ENCODE peak calls at places on chromosomes 16 and 17, in five cellular contexts. D, E, Q, Z and X are unnamed samples.
A peak's percentile ranks its signal among the peaks of the same experiment; 100 is the strongest.

GRCh38 chr17:27323538-27324212 is 29.8 kb downstream of the WSB1 start:
- DNase-seq in D (no peak), Z (no peak), E (no peak), Q (peak; percentile 75), X (no peak)

GRCh38 chr17:50774225-50774803 is 7.0 kb upstream of the ANKRD40CL start:
- DNase-seq in Q (no peak), D (no peak), E (peak; percentile 9), Z (no peak), X (no peak)

GRCh38 chr16:49348408-49349176 is 25.0 kb upstream of the C16orf78 start:
- DNase-seq in D (no peak), E (no peak), Z (no peak), Q (peak; percentile 5), X (no peak)

GRCh38 chr16:12111223-12111622 is 134.7 kb downstream of the SNX29 start:
- DNase-seq in Z (no peak), Q (no peak), E (no peak), D (no peak), X (no peak)

GRCh38 chr17:9473716-9474115 is 101.9 kb downstream of the STX8 start:
- DNase-seq in D (no peak), Z (no peak), E (no peak), Q (peak; percentile 32), X (no peak)

GRCh38 chr16:69150146-69150865 is 17.9 kb downstream of the UTP4 start:
- DNase-seq in E (peak; percentile 95), D (peak; percentile 70), Z (peak; percentile 69), Q (peak; percentile 74), X (peak; percentile 56)

GRCh38 chr16:57536306-57537193 is at the start of gene CCDC102A:
- DNase-seq in D (peak; percentile 75), Q (no peak), Z (peak; percentile 52), E (no peak), X (peak; percentile 50)

GRCh38 chr16:23174622-23175021 is 7.9 kb upstream of the SCNN1G start:
- DNase-seq in Z (no peak), D (no peak), Q (peak; percentile 20), E (no peak), X (no peak)

GRCh38 chr16:47258874-47259461 is 115.2 kb upstream of the NETO2 start:
- DNase-seq in E (no peak), D (peak; percentile 12), Q (peak; percentile 35), Z (peak; percentile 54), X (no peak)

GRCh38 chr16:86834451-86835035 is 256.2 kb downstream of the FOXL1 start:
- DNase-seq in D (no peak), Q (peak; percentile 43), E (no peak), Z (no peak), X (no peak)

GRCh38 chr17:47776330-47777197 is 43.5 kb downstream of the TBX21 start:
- DNase-seq in D (peak; percentile 81), E (no peak), Q (peak; percentile 44), Z (peak; percentile 57), X (peak; percentile 40)

GRCh38 chr16:14669776-14670175 is 24.3 kb downstream of the PLA2G10 start:
- DNase-seq in D (no peak), Q (peak; percentile 1), E (peak; percentile 77), Z (no peak), X (no peak)

GRCh38 chr16:1458336-1458976 is 14.1 kb upstream of the CCDC154 start:
- DNase-seq in Z (no peak), Q (no peak), D (no peak), E (peak; percentile 88), X (no peak)

GRCh38 chr16:54194008-54194731 is 92.4 kb downstream of the IRX3 start:
- DNase-seq in Q (peak; percentile 83), D (no peak), E (peak; percentile 87), Z (no peak), X (no peak)

GRCh38 chr16:29744541-29745101 is 1.2 kb downstream of the C16orf54 start:
- DNase-seq in Q (no peak), D (no peak), E (peak; percentile 84), Z (no peak), X (no peak)

GRCh38 chr16:4597174-4597573 is 17.5 kb downstream of the UBALD1 start:
- DNase-seq in E (no peak), Q (no peak), D (no peak), Z (no peak), X (no peak)

GRCh38 chr16:30567991-30568638 is 3.4 kb downstream of the ZNF688 start:
- DNase-seq in Q (peak; percentile 76), E (peak; percentile 12), Z (peak; percentile 26), D (peak; percentile 76), X (peak; percentile 76)

GRCh38 chr17:30808785-30809286 is 15.7 kb downstream of the CRLF3 start:
- DNase-seq in Q (no peak), D (peak; percentile 64), Z (peak; percentile 59), E (no peak), X (peak; percentile 78)

GRCh38 chr16:525520-526180 is 1.9 kb upstream of the CAPN15 start:
- DNase-seq in E (no peak), Q (peak; percentile 89), D (peak; percentile 68), Z (no peak), X (peak; percentile 24)

GRCh38 chr17:15169676-15170075 is 95.5 kb downstream of the PMP22 start:
- DNase-seq in E (no peak), Q (peak; percentile 92), Z (no peak), D (no peak), X (no peak)

GRCh38 chr17:55421179-55421934 is at the start of gene MMD:
- DNase-seq in D (no peak), Z (peak; percentile 19), E (peak; percentile 83), Q (no peak), X (no peak)

GRCh38 chr16:19890901-19891300 is 6.3 kb upstream of the GPRC5B start:
- DNase-seq in Z (no peak), Q (no peak), D (no peak), E (no peak), X (no peak)

GRCh38 chr16:77437859-77438258 is 3.0 kb upstream of the ADAMTS18 start:
- DNase-seq in Q (no peak), E (no peak), Z (no peak), D (no peak), X (no peak)

GRCh38 chr17:56939869-56940484 is 20.9 kb downstream of the COIL start:
- DNase-seq in E (no peak), Q (peak; percentile 47), Z (peak; percentile 78), D (peak; percentile 71), X (peak; percentile 40)

GRCh38 chr16:57260294-57260929 is 15.4 kb downstream of the ARL2BP start:
- DNase-seq in E (peak; percentile 92), Z (no peak), D (peak; percentile 62), Q (peak; percentile 72), X (no peak)

GRCh38 chr16:15484662-15485061 is 50.3 kb downstream of the BMERB1 start:
- DNase-seq in Z (no peak), E (no peak), Q (peak; percentile 75), D (no peak), X (no peak)